ENCODE peak calls at places on chromosomes 6 and 20, in four cellular contexts. W is brain microvascular endothelial cell, C is uterus, U is IMR-90. G is an unnamed sample.

GRCh38 chr6:96465321-96465903 is 56.2 kb upstream of the UFL1 start:
- DNase-seq in W (no peak), C (no peak), U (no peak), G (no peak)

GRCh38 chr20:6663751-6664388 is 103.6 kb upstream of the BMP2 start:
- DNase-seq in W (no peak), C (no peak), U (no peak), G (no peak)

GRCh38 chr20:46572181-46572580 is 21.7 kb upstream of the OCSTAMP start:
- DNase-seq in W (no peak), C (no peak), U (no peak), G (no peak)

GRCh38 chr20:49219924-49220831 is 962 bp downstream of the DDX27 start:
- DNase-seq in W (no peak), C (peak), U (no peak), G (no peak)

GRCh38 chr20:50558483-50558925 is 48.3 kb downstream of the PTPN1 start:
- DNase-seq in W (peak), C (no peak), U (peak), G (peak)

GRCh38 chr6:19337103-19337502 is 500.1 kb upstream of the ID4 start:
- DNase-seq in W (no peak), C (no peak), U (no peak), G (no peak)

GRCh38 chr6:16481680-16482079 is 243.3 kb downstream of the GMPR start:
- DNase-seq in W (no peak), C (no peak), U (no peak), G (no peak)

GRCh38 chr6:39003072-39003471 is 45.5 kb upstream of the GLP1R start:
- DNase-seq in W (no peak), C (no peak), U (no peak), G (no peak)

GRCh38 chr6:154624038-154624599 is 109.1 kb upstream of the SCAF8 start:
- DNase-seq in W (no peak), C (no peak), U (no peak), G (no peak)

GRCh38 chr6:164378330-164378729 is 931.1 kb downstream of the C6orf118 start:
- DNase-seq in W (no peak), C (no peak), U (no peak), G (no peak)

GRCh38 chr6:132404736-132405135 is 3.5 kb upstream of the MOXD1 start:
- DNase-seq in W (peak), C (no peak), U (peak), G (peak)

GRCh38 chr6:159836294-159837140 is 36.4 kb downstream of the PNLDC1 start:
- DNase-seq in W (no peak), C (peak), U (peak), G (no peak)

GRCh38 chr20:10669843-10670446 is 3.9 kb downstream of the JAG1 start:
- DNase-seq in W (no peak), C (no peak), U (no peak), G (no peak)

GRCh38 chr6:110547266-110547964 is 71.0 kb upstream of the SLC22A16 start:
- DNase-seq in W (peak), C (no peak), U (peak), G (peak)

GRCh38 chr6:138588805-138589434 is 89.6 kb upstream of the NHSL1 start:
- DNase-seq in W (peak), C (peak), U (peak), G (peak)

GRCh38 chr6:149483849-149484635 is 772 bp downstream of the ZC3H12D start:
- DNase-seq in W (no peak), C (no peak), U (no peak), G (peak)

GRCh38 chr6:109379706-109380105 is 2.6 kb downstream of the CD164 start:
- DNase-seq in W (peak), C (no peak), U (peak), G (peak)

GRCh38 chr6:17505062-17505476 is 95.0 kb upstream of the FAM8A1 start:
- DNase-seq in W (peak), C (no peak), U (peak), G (peak)
- TF ChIP-seq CTCF in W (peak), C (peak), U (peak), G (peak)

GRCh38 chr6:37059344-37060194 is 54.1 kb downstream of the FGD2 start:
- DNase-seq in W (peak), C (peak), U (peak), G (peak)
- H3K4me3 ChIP-seq in W (peak), C (no peak), U (peak), G (no peak)

GRCh38 chr6:76876922-76877553 is 586.3 kb downstream of the HTR1B start:
- DNase-seq in W (peak), C (no peak), U (peak), G (peak)
- TF ChIP-seq CTCF in W (peak), C (no peak), U (peak), G (peak)

GRCh38 chr20:17843246-17844132 is 125.1 kb downstream of the SNX5 start:
- DNase-seq in W (peak), C (peak), U (peak), G (peak)
- H3K4me3 ChIP-seq in W (no peak), C (no peak), U (no peak), G (no peak)

DNA sequence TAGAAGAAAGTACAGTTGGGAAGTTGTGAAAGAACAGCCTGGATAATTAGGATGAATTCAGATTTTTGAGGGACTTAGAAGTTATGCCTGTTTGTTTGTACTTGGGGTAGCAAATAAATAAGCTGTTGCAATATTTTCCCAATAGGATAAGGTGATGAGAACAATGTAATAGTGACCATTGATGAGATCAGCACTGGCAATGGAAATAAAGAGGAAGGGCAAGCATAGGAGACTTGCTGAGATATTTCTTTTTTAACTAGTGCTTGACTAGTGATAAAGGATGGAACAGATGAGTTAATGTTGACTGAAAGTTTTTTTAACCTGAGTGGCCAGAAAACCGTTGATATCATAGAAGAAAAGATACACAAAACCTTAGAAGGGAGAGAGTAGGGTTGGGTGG is 498.8 kb downstream of the CDKAL1 start:
- DNase-seq in W (no peak), C (no peak), U (no peak), G (no peak)
- TF ChIP-seq CTCF in W (no peak), C (no peak), U (no peak), G (no peak)

GRCh38 chr6:136103101-136103688 is 146.9 kb downstream of the MTFR2 start:
- DNase-seq in W (no peak), C (peak), U (peak), G (no peak)
- H3K4me3 ChIP-seq in W (no peak), C (no peak), U (no peak), G (no peak)

GRCh38 chr6:101392561-101393230 is 812 bp upstream of the GRIK2 start:
- DNase-seq in W (no peak), C (no peak), U (no peak), G (no peak)

GRCh38 chr6:101395345-101395744 is 1.8 kb downstream of the GRIK2 start:
- DNase-seq in W (no peak), C (no peak), U (no peak), G (no peak)

GRCh38 chr6:101391772-101392560 is 1.5 kb upstream of the GRIK2 start:
- DNase-seq in W (no peak), C (no peak), U (no peak), G (no peak)

GRCh38 chr6:101396552-101397173 is 3.2 kb downstream of the GRIK2 start:
- DNase-seq in W (peak), C (no peak), U (peak), G (peak)

GRCh38 chr6:101393291-101394251 is at the start of gene GRIK2:
- DNase-seq in W (peak), C (no peak), U (peak), G (peak)
- TF ChIP-seq CTCF in W (peak), C (no peak), U (peak), G (peak)

GRCh38 chr20:4453369-4453768 is 268.3 kb upstream of the PRND start:
- DNase-seq in W (no peak), C (no peak), U (no peak), G (no peak)

GRCh38 chr20:4445331-4445730 is 276.4 kb upstream of the PRND start:
- DNase-seq in W (no peak), C (no peak), U (no peak), G (no peak)

GRCh38 chr20:4445780-4446179 is 275.9 kb upstream of the PRND start:
- DNase-seq in W (no peak), C (no peak), U (no peak), G (no peak)

GRCh38 chr20:4451487-4451886 is 270.2 kb upstream of the PRND start:
- DNase-seq in W (no peak), C (no peak), U (no peak), G (no peak)

DNA sequence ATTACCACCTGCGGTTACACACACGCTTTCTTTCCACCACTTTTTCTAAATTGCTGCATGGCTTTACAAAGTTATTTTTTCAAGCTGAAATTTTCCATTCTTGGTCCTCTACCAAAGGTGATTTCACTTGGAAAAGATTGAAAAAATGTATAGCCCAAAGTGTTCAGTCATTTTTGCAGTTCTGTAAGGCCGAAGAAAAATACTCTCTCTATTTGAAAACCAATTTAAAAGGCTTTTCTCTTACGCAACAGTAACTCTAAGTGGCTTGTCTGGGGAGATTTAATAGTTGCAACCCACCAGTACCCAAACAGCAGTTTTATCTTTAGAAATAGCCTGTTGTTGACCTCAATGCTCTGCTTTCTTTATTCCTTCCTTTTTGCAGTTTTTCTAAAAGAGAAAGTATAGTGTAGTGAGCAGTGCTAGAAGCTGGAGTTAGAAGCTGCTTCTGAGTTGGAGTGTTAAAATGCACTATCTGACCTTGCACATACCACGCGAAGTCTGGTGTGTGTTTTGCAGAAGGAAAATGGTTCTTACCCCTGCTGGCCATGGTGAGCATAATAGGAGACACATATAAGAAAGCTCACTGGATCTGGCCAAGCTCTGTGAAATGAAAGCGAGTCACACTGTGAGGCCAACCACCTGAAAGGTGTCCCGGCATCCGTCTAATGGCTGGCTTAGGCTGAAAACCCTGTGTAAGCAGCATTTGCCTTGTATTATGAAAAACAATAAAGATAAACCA is 271.6 kb upstream of the PRND start:
- DNase-seq in W (peak), C (no peak), U (peak), G (peak)
- H3K4me3 ChIP-seq in W (no peak), C (no peak), U (no peak), G (no peak)

GRCh38 chr20:3107464-3108025 is 23.0 kb upstream of the AVP start:
- DNase-seq in W (no peak), C (no peak), U (no peak), G (no peak)
- TF ChIP-seq CTCF in W (no peak), C (no peak), U (no peak), G (no peak)

G was measured in astrocyte of the spinal cord.